ENCODE peak calls at places on chromosomes 4 and X, in eight cellular contexts. H is OCI-LY7; I is NB4; J is B cell; W is AG20443; K is dermis microvascular lymphatic vessel endothelial cell; V is activated CD4-positive, alpha-beta memory T cell treated with anti-CD3 and anti-CD28 coated beads, Interleukin-2, amount 10 ng/mL, durations not matched to agents 7 days and 5 days; F is T-helper 2 cell. L is an unnamed sample.

GRCh38 chr4:124105212-124105611 is 607.3 kb downstream of the ANKRD50 start:
- DNase-seq in V (no peak), H (no peak), I (no peak), J (no peak), F (no peak), W (peak; percentile 27), K (peak; percentile 44), L (no peak)

GRCh38 chrX:72306085-72306801 is 529 bp upstream of the CITED1 start:
- DNase-seq in V (no peak), J (peak; percentile 50), K (no peak), H (no peak), F (no peak), W (no peak), I (peak; percentile 39), L (no peak)

GRCh38 chr4:125049711-125050110 is 265.0 kb upstream of the FAT4 start:
- DNase-seq in I (no peak), V (no peak), W (no peak), K (no peak), J (no peak), F (no peak), H (no peak), L (no peak)

GRCh38 chr4:149706942-149707341 is 108.7 kb downstream of the IQCM start:
- DNase-seq in K (peak; percentile 30), W (peak; percentile 40), H (no peak), F (no peak), J (no peak), V (no peak), I (no peak), L (no peak)

GRCh38 chr4:151798678-151799416 is 38.0 kb upstream of the GATB start:
- DNase-seq in J (no peak), W (peak; percentile 17), V (no peak), K (no peak), H (no peak), F (no peak), I (peak; percentile 1), L (no peak)

GRCh38 chrX:45400380-45400779 is 199.7 kb upstream of the DIPK2B start:
- DNase-seq in F (no peak), H (no peak), K (no peak), W (peak; percentile 28), J (no peak), I (no peak), V (no peak), L (no peak)

GRCh38 chr4:25769251-25769650 is 93.5 kb downstream of the SEL1L3 start:
- DNase-seq in J (no peak), H (no peak), V (no peak), W (peak; percentile 19), F (no peak), I (no peak), K (no peak), L (no peak)

GRCh38 chr4:144820706-144821105 is 174.8 kb downstream of the HHIP start:
- DNase-seq in I (no peak), V (no peak), J (no peak), F (no peak), W (peak; percentile 48), K (no peak), H (no peak), L (no peak)

GRCh38 chrX:39577976-39578962 is 519.5 kb downstream of the BCOR start:
- DNase-seq in F (no peak), I (peak; percentile 2), H (peak; percentile 8), V (peak; percentile 54), K (no peak), J (peak; percentile 36), W (no peak), L (peak; percentile 2)

L was measured in KBM-7.